ENCODE peak calls at places on chromosomes 1 and 21, in nine cellular contexts. P is posterior cingulate gyrus; N is sigmoid colon; H is Calu3; B is iris pigment epithelial cell; A is activated CD4-positive, alpha-beta T cell treated with anti-CD3 and anti-CD28 coated beads, Interleukin-2, amount 10 ng/mL, durations not matched to agents 7 days and 5 days; S is AG08396; J is GM04504; R is ovary. D is an unnamed sample.

GRCh38 chr1:56590520-56591011 is 11.2 kb upstream of the PLPP3 start:
- DNase-seq in J (no peak), R (no peak), S (no peak), B (no peak), A (no peak), N (no peak), P (no peak), H (no peak), D (no peak)

GRCh38 chr1:209618756-209619420 is 33.3 kb downstream of the LAMB3 start:
- DNase-seq in S (no peak), J (no peak), R (no peak), A (no peak), B (no peak), H (no peak), P (peak; percentile 75), N (no peak), D (no peak)

GRCh38 chr1:64147759-64148158 is 55.7 kb upstream of the UBE2U start:
- DNase-seq in R (no peak), P (no peak), H (no peak), N (no peak), B (no peak), J (no peak), S (no peak), A (no peak), D (no peak)

GRCh38 chr1:20486457-20487235 is 636 bp upstream of the CAMK2N1 start:
- DNase-seq in P (peak; percentile 79), B (peak; percentile 43), S (peak; percentile 79), N (peak; percentile 95), J (no peak), A (no peak), H (peak; percentile 78), R (peak; percentile 94), D (peak; percentile 53)

GRCh38 chr1:63928197-63929105 is 154.6 kb downstream of the ROR1 start:
- DNase-seq in J (no peak), N (peak; percentile 74), A (no peak), R (no peak), S (no peak), B (no peak), H (no peak), P (no peak), D (no peak)

GRCh38 chr1:62953643-62954042 is 169.7 kb downstream of the ATG4C start:
- DNase-seq in S (no peak), N (no peak), P (no peak), B (no peak), J (no peak), A (no peak), R (no peak), H (no peak), D (no peak)

GRCh38 chr21:37032877-37033471 is 26.5 kb downstream of the RIPPLY3 start:
- DNase-seq in R (no peak), B (peak; percentile 84), J (peak; percentile 51), S (peak; percentile 34), H (peak; percentile 2), A (no peak), N (peak; percentile 71), P (no peak), D (no peak)

GRCh38 chr1:81801834-81802531 is 1.2 kb downstream of the ADGRL2 start:
- DNase-seq in A (no peak), N (peak; percentile 72), B (peak; percentile 74), P (no peak), H (peak; percentile 38), S (peak; percentile 62), R (peak; percentile 47), J (peak; percentile 19), D (no peak)

GRCh38 chr1:46062651-46063319 is 69.6 kb downstream of the PIK3R3 start:
- DNase-seq in A (peak; percentile 76), P (no peak), B (peak; percentile 45), H (peak; percentile 22), S (peak; percentile 18), J (no peak), R (no peak), N (no peak), D (peak; percentile 83)

GRCh38 chr1:234839663-234840062 is 229.7 kb upstream of the IRF2BP2 start:
- DNase-seq in A (no peak), H (peak; percentile 27), N (no peak), B (no peak), R (no peak), P (no peak), S (no peak), J (no peak), D (no peak)

GRCh38 chr1:23100074-23100748 is 68.4 kb downstream of the LUZP1 start:
- DNase-seq in A (peak; percentile 51), J (peak; percentile 93), S (peak; percentile 76), B (peak; percentile 99), N (peak; percentile 76), H (no peak), P (no peak), R (peak; percentile 43), D (no peak)

GRCh38 chr1:109923131-109923945 is 12.7 kb downstream of the CSF1 start:
- DNase-seq in N (no peak), J (no peak), B (peak; percentile 16), S (no peak), R (peak; percentile 31), A (no peak), H (no peak), P (no peak), D (peak; percentile 61)

GRCh38 chr21:43329361-43330269 is 97.3 kb downstream of the SIK1 start:
- DNase-seq in S (no peak), A (no peak), R (no peak), J (no peak), N (no peak), B (no peak), H (no peak), P (no peak), D (no peak)

GRCh38 chr1:182622795-182623528 is 18.8 kb upstream of the RGS16 start:
- DNase-seq in S (no peak), N (no peak), J (no peak), P (no peak), R (no peak), A (no peak), B (no peak), H (no peak), D (no peak)

GRCh38 chr1:221961532-221962292 is 219.8 kb upstream of the DUSP10 start:
- DNase-seq in R (no peak), S (peak; percentile 49), N (no peak), H (peak; percentile 74), P (no peak), B (peak; percentile 70), A (peak; percentile 55), J (peak; percentile 19), D (peak; percentile 80)

GRCh38 chr1:234710381-234710780 is 100.4 kb upstream of the IRF2BP2 start:
- DNase-seq in B (no peak), J (no peak), P (no peak), H (no peak), A (no peak), R (no peak), N (peak; percentile 48), S (no peak), D (no peak)

GRCh38 chr1:204435886-204436271 is 24.3 kb upstream of the PPP1R15B start:
- DNase-seq in N (no peak), R (no peak), J (no peak), H (no peak), B (no peak), S (no peak), A (no peak), P (no peak), D (peak; percentile 1)

GRCh38 chr1:228405200-228405978 is 1.2 kb downstream of the TRIM11 start:
- DNase-seq in R (peak; percentile 15), B (peak; percentile 30), S (no peak), P (peak; percentile 13), N (no peak), A (no peak), J (peak; percentile 14), H (no peak), D (peak; percentile 36)

GRCh38 chr1:167789501-167789900 is 67.7 kb downstream of the MPZL1 start:
- DNase-seq in B (peak; percentile 52), S (no peak), J (no peak), P (no peak), A (no peak), R (no peak), N (no peak), H (no peak), D (no peak)

GRCh38 chr1:67214420-67215174 is 48.3 kb downstream of the IL23R start:
- DNase-seq in N (no peak), P (no peak), H (peak; percentile 64), J (no peak), S (no peak), A (peak; percentile 75), R (no peak), B (peak; percentile 31), D (peak; percentile 26)

GRCh38 chr1:172167801-172168596 is 252.5 kb upstream of the C1orf105 start:
- DNase-seq in P (no peak), J (peak; percentile 78), S (peak; percentile 15), A (no peak), H (peak; percentile 62), R (no peak), N (no peak), B (peak; percentile 84), D (no peak)

D was measured in RPMI8226.